ENCODE peak calls at places on chromosomes 12 and 14, in five cellular contexts. O, G, L, Z and H are unnamed samples.

GRCh38 chr12:132117558-132117875 is 26.6 kb downstream of the DDX51 start:
- DNase-seq in O (no peak), G (no peak), L (no peak), Z (no peak), H (no peak)

GRCh38 chr14:32939254-32940065 is 781 bp downstream of the NPAS3 start:
- DNase-seq in O (no peak), G (peak), L (peak), Z (peak), H (peak)

GRCh38 chr14:89165189-89165809 is 251.7 kb downstream of the FOXN3 start:
- DNase-seq in O (no peak), G (no peak), L (no peak), Z (no peak), H (no peak)

GRCh38 chr12:12428961-12429657 is 72.2 kb downstream of the BORCS5 start:
- DNase-seq in O (peak), G (no peak), L (no peak), Z (no peak), H (no peak)

GRCh38 chr12:43761535-43761934 is 2.8 kb downstream of the IRAK4 start:
- DNase-seq in O (no peak), G (no peak), L (no peak), Z (no peak), H (no peak)

GRCh38 chr12:124254126-124254525 is 40.8 kb upstream of the RFLNA start:
- DNase-seq in O (no peak), G (no peak), L (no peak), Z (no peak), H (no peak)

GRCh38 chr12:76531056-76531455 is 28.5 kb downstream of the OSBPL8 start:
- DNase-seq in O (no peak), G (no peak), L (no peak), Z (no peak), H (no peak)

GRCh38 chr14:90567991-90568390 is 171.2 kb downstream of the CALM1 start:
- DNase-seq in O (no peak), G (no peak), L (peak), Z (no peak), H (no peak)

GRCh38 chr12:68612675-68613074 is 2.0 kb downstream of the RAP1B start:
- DNase-seq in O (no peak), G (no peak), L (no peak), Z (no peak), H (no peak)

GRCh38 chr12:27674989-27675388 is 21.3 kb upstream of the REP15 start:
- DNase-seq in O (no peak), G (no peak), L (no peak), Z (no peak), H (no peak)

GRCh38 chr12:25328082-25328712 is 77.5 kb upstream of the KRAS start:
- DNase-seq in O (no peak), G (peak), L (no peak), Z (no peak), H (peak)

GRCh38 chr12:17062296-17063061 is 456.5 kb upstream of the LMO3 start:
- DNase-seq in O (no peak), G (no peak), L (no peak), Z (no peak), H (no peak)

GRCh38 chr14:79293482-79293881 is 917.8 kb downstream of the DIO2 start:
- DNase-seq in O (no peak), G (peak), L (no peak), Z (no peak), H (no peak)
- H3K4me3 ChIP-seq in O (no peak), G (no peak), L (no peak), Z (no peak), H (no peak)

GRCh38 chr14:103714063-103714724 is 1.1 kb downstream of the XRCC3 start:
- DNase-seq in O (no peak), G (no peak), L (no peak), Z (no peak), H (no peak)
- TF ChIP-seq CTCF in O (no peak), G (no peak), L (no peak), Z (no peak), H (no peak)

GRCh38 chr12:103569278-103569677 is 17.8 kb upstream of the STAB2 start:
- DNase-seq in O (no peak), G (no peak), L (no peak), Z (no peak), H (no peak)

GRCh38 chr12:103572312-103572711 is 14.8 kb upstream of the STAB2 start:
- DNase-seq in O (no peak), G (no peak), L (no peak), Z (no peak), H (no peak)

GRCh38 chr12:103566398-103566797 is 20.7 kb upstream of the STAB2 start:
- DNase-seq in O (no peak), G (no peak), L (no peak), Z (no peak), H (no peak)

GRCh38 chr12:103571286-103571685 is 15.8 kb upstream of the STAB2 start:
- DNase-seq in O (no peak), G (no peak), L (peak), Z (no peak), H (no peak)
- H3K4me3 ChIP-seq in O (no peak), G (no peak), L (peak), Z (peak), H (no peak)

GRCh38 chr14:75999511-76000190 is 14.1 kb downstream of the IFT43 start:
- DNase-seq in O (no peak), G (no peak), L (no peak), Z (no peak), H (no peak)
- TF ChIP-seq CTCF in O (no peak), G (no peak), L (no peak), Z (no peak), H (no peak)

GRCh38 chr12:95577820-95578219 is 26.5 kb upstream of the USP44 start:
- DNase-seq in O (no peak), G (no peak), L (no peak), Z (no peak), H (no peak)

GRCh38 chr12:95583933-95584332 is 32.7 kb upstream of the USP44 start:
- DNase-seq in O (no peak), G (no peak), L (no peak), Z (no peak), H (no peak)

GRCh38 chr12:95582230-95583058 is 31.2 kb upstream of the USP44 start:
- DNase-seq in O (no peak), G (peak), L (peak), Z (no peak), H (peak)
- H3K4me3 ChIP-seq in O (no peak), G (no peak), L (no peak), Z (no peak), H (no peak)

GRCh38 chr12:51533799-51534198 is 57.2 kb upstream of the SCN8A start:
- DNase-seq in O (no peak), G (peak), L (no peak), Z (no peak), H (peak)

GRCh38 chr12:51538149-51538548 is 52.9 kb upstream of the SCN8A start:
- DNase-seq in O (no peak), G (no peak), L (no peak), Z (no peak), H (no peak)

GRCh38 chr12:51534675-51535074 is 56.4 kb upstream of the SCN8A start:
- DNase-seq in O (no peak), G (no peak), L (no peak), Z (no peak), H (no peak)

GRCh38 chr12:51534216-51534615 is 56.8 kb upstream of the SCN8A start:
- DNase-seq in O (no peak), G (no peak), L (no peak), Z (no peak), H (no peak)

GRCh38 chr12:51536159-51536558 is 54.9 kb upstream of the SCN8A start:
- DNase-seq in O (no peak), G (peak), L (no peak), Z (no peak), H (peak)
- TF ChIP-seq CTCF in O (no peak), G (peak), L (peak), Z (no peak), H (peak)

GRCh38 chr14:60485057-60485599 is 735 bp downstream of the C14orf39 start:
- DNase-seq in O (no peak), G (no peak), L (peak), Z (no peak), H (no peak)
- H3K4me3 ChIP-seq in O (no peak), G (peak), L (peak), Z (peak), H (peak)

GRCh38 chr12:130819248-130819576 is 19.8 kb downstream of the STX2 start:
- DNase-seq in O (no peak), G (no peak), L (no peak), Z (no peak), H (no peak)
- TF ChIP-seq CTCF in O (peak), G (no peak), L (no peak), Z (no peak), H (no peak)

DNA sequence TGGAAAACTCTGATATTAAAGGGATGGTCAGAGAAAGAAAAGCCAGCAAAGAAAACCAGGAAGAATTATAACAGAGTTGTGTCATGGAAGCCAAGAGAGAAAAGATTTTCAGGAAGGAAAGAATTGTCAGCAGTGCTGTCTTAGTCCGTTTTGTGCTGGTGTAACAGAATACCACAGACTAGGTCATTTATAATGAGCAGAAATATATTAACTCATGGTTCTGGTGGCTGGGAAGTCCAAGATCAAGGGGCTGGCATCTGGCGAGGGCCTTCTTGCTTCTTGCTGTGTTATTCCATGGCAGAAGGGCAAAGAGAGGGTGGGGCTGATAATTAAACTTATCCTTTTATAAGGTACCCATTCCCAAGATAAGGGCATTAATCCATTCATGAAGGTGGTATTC is 6.4 kb upstream of the INHBE start:
- DNase-seq in O (no peak), G (no peak), L (no peak), Z (no peak), H (no peak)
- H3K4me3 ChIP-seq in O (no peak), G (no peak), L (no peak), Z (no peak), H (no peak)